ENCODE peak calls at places on chromosomes 7 and 10, in six cellular contexts. S is hepatocyte, U is HCT116, G is Karpas-422, N is GM23248, L is PC-9. K is an unnamed sample.

GRCh38 chr7:142496545-142496991 is 238.7 kb upstream of the PRSS58 start:
- DNase-seq in S (peak; percentile 45), N (peak; percentile 51), U (peak; percentile 42), G (peak; percentile 55), L (peak; percentile 98), K (peak; percentile 35)

GRCh38 chr7:1638113-1638726 is 31.9 kb upstream of the ELFN1 start:
- DNase-seq in U (no peak), N (peak; percentile 20), S (no peak), G (no peak), L (no peak), K (no peak)

GRCh38 chr7:78398576-78398975 is 600.0 kb downstream of the PHTF2 start:
- DNase-seq in S (no peak), U (no peak), L (no peak), N (no peak), G (no peak), K (no peak)

GRCh38 chr10:109892087-109892486 is 31.2 kb downstream of the XPNPEP1 start:
- DNase-seq in L (no peak), S (no peak), G (no peak), U (no peak), N (no peak), K (no peak)

GRCh38 chr10:85642082-85642420 is 724.5 kb downstream of the GRID1 start:
- DNase-seq in G (no peak), N (no peak), L (no peak), U (no peak), S (no peak), K (no peak)

GRCh38 chr10:43427166-43427825 is 9.6 kb upstream of the ZNF487 start:
- DNase-seq in G (no peak), S (no peak), U (no peak), N (no peak), L (no peak), K (no peak)

GRCh38 chr7:66741706-66742053 is 1.1 kb downstream of the RABGEF1 start:
- DNase-seq in L (no peak), G (no peak), U (no peak), N (peak; percentile 69), S (peak; percentile 22), K (no peak)

GRCh38 chr10:22445460-22445859 is 100.2 kb downstream of the SPAG6 start:
- DNase-seq in G (no peak), S (no peak), N (no peak), U (no peak), L (no peak), K (no peak)

GRCh38 chr10:20990604-20991003 is 93.5 kb upstream of the NEBL start:
- DNase-seq in N (peak; percentile 72), G (no peak), S (no peak), L (peak; percentile 72), U (no peak), K (no peak)

GRCh38 chr7:95871078-95871848 is 98.9 kb downstream of the DYNC1I1 start:
- DNase-seq in G (peak; percentile 83), L (no peak), N (peak; percentile 68), S (peak; percentile 71), U (peak; percentile 29), K (peak; percentile 44)

GRCh38 chr7:80078159-80078731 is 56.4 kb upstream of the GNAI1 start:
- DNase-seq in L (no peak), N (peak; percentile 50), G (no peak), U (no peak), S (no peak), K (no peak)

GRCh38 chr7:41817386-41817785 is 114.5 kb upstream of the INHBA start:
- DNase-seq in L (peak; percentile 56), N (peak; percentile 80), U (no peak), G (no peak), S (no peak), K (no peak)

GRCh38 chr10:80333985-80334384 is 22.6 kb downstream of the DYDC1 start:
- DNase-seq in L (no peak), S (no peak), U (no peak), G (no peak), N (peak; percentile 4), K (no peak)

GRCh38 chr10:48606530-48607355 is 1.9 kb upstream of the ARHGAP22 start:
- DNase-seq in L (peak; percentile 77), U (no peak), S (no peak), N (peak; percentile 99), G (no peak), K (no peak)

GRCh38 chr10:55628260-55628701 is 732.8 kb downstream of the ZWINT start:
- DNase-seq in U (no peak), G (no peak), L (no peak), N (no peak), S (peak; percentile 34), K (no peak)

GRCh38 chr10:29295813-29296212 is 6.9 kb downstream of the LYZL1 start:
- DNase-seq in S (no peak), U (no peak), N (no peak), L (no peak), G (no peak), K (no peak)

GRCh38 chr10:31064334-31064733 is 32.7 kb upstream of the ZNF438 start:
- DNase-seq in G (no peak), N (peak; percentile 90), L (no peak), S (peak; percentile 15), U (no peak), K (no peak)

GRCh38 chr7:12722720-12723241 is 35.3 kb downstream of the ARL4A start:
- DNase-seq in S (no peak), U (no peak), G (no peak), L (no peak), N (no peak), K (no peak)

GRCh38 chr7:70775570-70776156 is 356.3 kb upstream of the GALNT17 start:
- DNase-seq in L (no peak), G (peak; percentile 74), U (no peak), N (peak; percentile 7), S (no peak), K (peak; percentile 36)

GRCh38 chr7:106010866-106011265 is 47.8 kb downstream of the CDHR3 start:
- DNase-seq in S (no peak), N (no peak), U (no peak), G (no peak), L (no peak), K (no peak)

GRCh38 chr7:16801111-16801542 is 3.7 kb downstream of the AGR2 start:
- DNase-seq in U (peak; percentile 39), N (peak; percentile 84), G (peak; percentile 74), L (peak; percentile 79), S (peak; percentile 76), K (peak; percentile 43)

GRCh38 chr7:131899271-131900030 is 343.0 kb upstream of the PODXL start:
- DNase-seq in S (no peak), G (no peak), U (no peak), L (no peak), N (peak; percentile 29), K (no peak)

GRCh38 chr7:131896189-131896855 is 339.9 kb upstream of the PODXL start:
- DNase-seq in G (no peak), S (no peak), U (no peak), N (no peak), L (no peak), K (no peak)

GRCh38 chr7:131895541-131896173 is 339.2 kb upstream of the PODXL start:
- DNase-seq in N (peak; percentile 98), L (no peak), U (peak; percentile 78), G (no peak), S (peak; percentile 48), K (no peak)

GRCh38 chr7:131900785-131901287 is 344.4 kb upstream of the PODXL start:
- DNase-seq in S (no peak), L (no peak), N (no peak), U (no peak), G (no peak), K (no peak)

DNA sequence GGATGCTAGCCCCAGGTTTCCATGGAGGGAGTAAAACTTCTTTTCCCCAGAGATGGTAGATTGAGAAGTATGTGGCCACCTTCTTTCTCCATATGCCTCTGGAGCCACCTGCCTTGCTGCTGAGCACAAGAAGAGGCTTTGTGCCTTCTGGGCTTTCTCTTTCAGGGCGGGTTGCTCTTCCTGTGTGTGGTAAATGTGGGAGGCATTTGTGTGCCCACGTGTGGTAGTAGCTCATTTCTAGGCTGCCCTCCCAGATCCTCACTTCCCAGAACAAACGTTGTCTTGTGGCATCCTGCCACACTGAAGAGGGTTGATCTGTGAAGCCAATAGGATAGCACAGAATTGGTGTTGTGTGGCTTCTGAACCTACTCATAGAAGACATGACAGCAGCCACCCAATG is 342.0 kb upstream of the PODXL start:
- DNase-seq in N (peak; percentile 66), U (no peak), L (no peak), G (no peak), S (no peak), K (no peak)
- H3K9me2 ChIP-seq in N (no peaks in the 10 kb centered on the region), U (no peaks in the 10 kb centered on the region), L (no peaks in the 10 kb centered on the region), G (no peaks in the 10 kb centered on the region), S (no peaks in the 10 kb centered on the region), K (no peaks in the 10 kb centered on the region)

DNA sequence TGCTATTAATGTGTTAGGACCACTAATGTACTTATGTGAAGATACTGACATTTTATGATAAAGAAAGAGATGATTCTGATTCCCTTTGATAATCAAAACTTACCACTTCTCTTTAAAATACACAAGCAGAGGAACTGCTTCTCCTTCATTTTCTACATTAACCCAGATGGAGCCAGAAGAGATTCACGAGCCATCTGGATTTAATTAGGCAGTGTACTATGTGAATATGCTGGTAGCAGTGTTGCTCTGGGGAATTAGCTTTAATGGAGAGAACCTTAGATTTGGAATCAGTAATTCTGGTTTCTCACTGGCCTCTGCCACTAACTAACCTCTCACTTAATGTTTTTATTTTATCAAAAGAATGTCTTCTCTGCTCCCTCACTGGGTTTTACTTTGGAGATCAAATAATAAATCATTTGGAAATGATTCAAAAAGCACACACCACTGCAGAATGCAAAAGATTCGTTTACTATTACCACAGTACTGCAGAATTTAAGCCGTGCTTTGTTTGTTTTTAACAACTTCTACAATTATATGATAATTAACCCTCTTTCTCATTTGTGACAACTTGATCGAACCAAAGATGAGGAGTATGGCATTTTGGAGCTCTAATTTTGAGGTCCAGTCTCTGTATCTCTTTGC is 77.5 kb upstream of the PHYHIPL start:
- DNase-seq in G (no peak), L (no peak), S (peak; percentile 35), N (peak; percentile 63), U (no peak), K (no peak)
- H3K9me2 ChIP-seq in G (no peaks in the 10 kb centered on the region), L (no peaks in the 10 kb centered on the region), S (no peaks in the 10 kb centered on the region), N (no peaks in the 10 kb centered on the region), U (no peaks in the 10 kb centered on the region), K (no peaks in the 10 kb centered on the region)

GRCh38 chr7:25708211-25708610 is 443.8 kb upstream of the NFE2L3 start:
- DNase-seq in G (peak; percentile 21), S (no peak), U (no peak), N (no peak), L (no peak), K (no peak)
- H3K9me2 ChIP-seq in G (no peaks in the 10 kb centered on the region), S (no peaks in the 10 kb centered on the region), U (no peaks in the 10 kb centered on the region), N (no peaks in the 10 kb centered on the region), L (no peaks in the 10 kb centered on the region), K (no peaks in the 10 kb centered on the region)

GRCh38 chr7:131893627-131894345 is 337.4 kb upstream of the PODXL start:
- DNase-seq in U (no peak), N (peak; percentile 48), G (no peak), L (no peak), S (no peak), K (no peak)

DNA sequence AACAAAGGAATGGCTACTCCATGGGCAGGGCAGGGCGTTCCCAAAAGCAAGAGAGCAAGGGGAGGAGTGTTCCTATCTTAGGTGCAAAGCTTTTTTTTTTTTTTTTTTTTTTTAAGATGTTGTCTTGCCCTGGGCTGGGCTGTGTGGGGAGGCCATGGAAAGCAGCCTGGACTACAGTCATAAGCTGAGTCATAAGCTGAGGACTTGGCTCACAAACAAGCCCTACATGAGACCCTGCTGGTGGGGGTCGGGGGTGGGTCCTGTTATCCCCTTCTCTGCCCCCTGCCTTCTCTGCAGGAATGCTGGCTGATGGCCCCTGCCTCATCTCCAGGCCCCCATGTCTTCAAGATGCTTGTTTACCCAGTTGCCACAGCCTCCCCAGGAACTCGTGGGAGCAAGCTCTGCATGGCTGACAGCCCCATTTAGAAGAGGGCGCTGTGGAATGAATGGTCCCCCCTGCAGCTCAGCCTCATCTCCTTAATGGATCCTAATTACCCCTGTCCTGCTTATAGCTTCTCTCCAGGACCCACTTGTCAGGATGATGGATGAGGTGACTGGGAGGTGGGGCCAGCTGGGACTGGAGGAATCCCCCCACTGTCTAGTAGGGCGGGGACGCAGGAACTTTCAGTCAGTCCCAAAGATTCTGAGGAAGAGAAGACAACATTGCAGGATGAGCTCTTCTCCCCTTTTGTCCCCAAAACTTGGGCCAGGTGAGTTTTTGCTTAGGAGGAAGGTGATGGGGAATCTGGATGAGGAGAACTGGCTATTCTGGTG is 340.8 kb upstream of the PODXL start:
- DNase-seq in N (peak; percentile 87), U (peak; percentile 12), L (no peak), G (no peak), S (no peak), K (no peak)
- H3K9me2 ChIP-seq in N (no peaks in the 10 kb centered on the region), U (no peaks in the 10 kb centered on the region), L (no peaks in the 10 kb centered on the region), G (no peaks in the 10 kb centered on the region), S (no peaks in the 10 kb centered on the region), K (no peaks in the 10 kb centered on the region)

K was measured in OCI-LY7.